ENCODE peak calls at places on chromosomes 5 and 9, in six cellular contexts. One of them, this sample, is unnamed.

GRCh38 chr5:38383701-38384100 is 125.3 kb downstream of the EGFLAM start:
- DNase-seq in left ventricle myocardium inferior: no peak
- DNase-seq in PC-9: no peak
- DNase-seq in cardiac fibroblast: no peak
- DNase-seq in neuronal stem cell: no peak
- DNase-seq in right lobe of liver: no peak
- DNase-seq in this sample: no peak

GRCh38 chr5:59863777-59864176 is 29.7 kb downstream of the PDE4D start:
- DNase-seq in left ventricle myocardium inferior: no peak
- DNase-seq in PC-9: no peak
- DNase-seq in cardiac fibroblast: no peak
- DNase-seq in neuronal stem cell: no peak
- DNase-seq in right lobe of liver: no peak
- DNase-seq in this sample: no peak

GRCh38 chr9:38622083-38622674 is 1.8 kb upstream of the ANKRD18A start:
- DNase-seq in left ventricle myocardium inferior: no peak
- DNase-seq in PC-9: no peak
- DNase-seq in cardiac fibroblast: no peak
- DNase-seq in neuronal stem cell: peak
- DNase-seq in right lobe of liver: peak
- DNase-seq in this sample: peak

GRCh38 chr9:2014148-2014547 is 999 bp upstream of the SMARCA2 start:
- DNase-seq in left ventricle myocardium inferior: no peak
- DNase-seq in PC-9: no peak
- DNase-seq in cardiac fibroblast: peak
- DNase-seq in neuronal stem cell: no peak
- DNase-seq in right lobe of liver: no peak
- DNase-seq in this sample: no peak

GRCh38 chr9:119179701-119180100 is 189.5 kb downstream of the BRINP1 start:
- DNase-seq in left ventricle myocardium inferior: no peak
- DNase-seq in PC-9: no peak
- DNase-seq in cardiac fibroblast: no peak
- DNase-seq in neuronal stem cell: no peak
- DNase-seq in right lobe of liver: no peak
- DNase-seq in this sample: no peak

GRCh38 chr5:124264499-124264898 is 481.9 kb downstream of the ZNF608 start:
- DNase-seq in left ventricle myocardium inferior: no peak
- DNase-seq in PC-9: no peak
- DNase-seq in cardiac fibroblast: no peak
- DNase-seq in neuronal stem cell: no peak
- DNase-seq in right lobe of liver: no peak
- DNase-seq in this sample: no peak

GRCh38 chr5:165321912-165322311 is 1816.5 kb downstream of the MAT2B start:
- DNase-seq in left ventricle myocardium inferior: no peak
- DNase-seq in PC-9: no peak
- DNase-seq in cardiac fibroblast: peak
- DNase-seq in neuronal stem cell: no peak
- DNase-seq in right lobe of liver: no peak
- DNase-seq in this sample: no peak

GRCh38 chr9:121200346-121200745 is 1.3 kb downstream of the RAB14 start:
- DNase-seq in left ventricle myocardium inferior: no peak
- DNase-seq in PC-9: no peak
- DNase-seq in cardiac fibroblast: no peak
- DNase-seq in neuronal stem cell: no peak
- DNase-seq in right lobe of liver: no peak
- DNase-seq in this sample: no peak

GRCh38 chr9:75803130-75803529 is 87.3 kb upstream of the PCSK5 start:
- DNase-seq in left ventricle myocardium inferior: no peak
- DNase-seq in PC-9: no peak
- DNase-seq in cardiac fibroblast: peak
- DNase-seq in neuronal stem cell: no peak
- DNase-seq in right lobe of liver: no peak
- DNase-seq in this sample: no peak

GRCh38 chr5:132674671-132675506 is 1.1 kb downstream of the IL4 start:
- DNase-seq in left ventricle myocardium inferior: no peak
- DNase-seq in PC-9: peak
- DNase-seq in cardiac fibroblast: peak
- DNase-seq in neuronal stem cell: no peak
- DNase-seq in right lobe of liver: no peak
- DNase-seq in this sample: no peak

GRCh38 chr9:100601216-100601615 is 23.3 kb downstream of the CAVIN4 start:
- DNase-seq in left ventricle myocardium inferior: no peak
- DNase-seq in PC-9: peak
- DNase-seq in cardiac fibroblast: peak
- DNase-seq in neuronal stem cell: no peak
- DNase-seq in right lobe of liver: peak
- DNase-seq in this sample: peak

GRCh38 chr5:74367241-74367733 is 273.2 kb downstream of the ENC1 start:
- DNase-seq in left ventricle myocardium inferior: peak
- DNase-seq in PC-9: no peak
- DNase-seq in cardiac fibroblast: no peak
- DNase-seq in neuronal stem cell: no peak
- DNase-seq in right lobe of liver: no peak
- DNase-seq in this sample: no peak

GRCh38 chr5:115685966-115686691 is 60.3 kb upstream of the TMED7 start:
- DNase-seq in left ventricle myocardium inferior: no peak
- DNase-seq in PC-9: no peak
- DNase-seq in cardiac fibroblast: peak
- DNase-seq in neuronal stem cell: no peak
- DNase-seq in right lobe of liver: no peak
- DNase-seq in this sample: peak

GRCh38 chr9:108053555-108054061 is 564.0 kb upstream of the KLF4 start:
- DNase-seq in left ventricle myocardium inferior: peak
- DNase-seq in PC-9: no peak
- DNase-seq in cardiac fibroblast: peak
- DNase-seq in neuronal stem cell: no peak
- DNase-seq in right lobe of liver: peak
- DNase-seq in this sample: peak

GRCh38 chr5:92841604-92842155 is 739.3 kb downstream of the NR2F1-AS1 start:
- DNase-seq in left ventricle myocardium inferior: no peak
- DNase-seq in PC-9: no peak
- DNase-seq in cardiac fibroblast: no peak
- DNase-seq in neuronal stem cell: no peak
- DNase-seq in right lobe of liver: no peak
- DNase-seq in this sample: no peak

GRCh38 chr5:98016771-98017170 is 756.7 kb upstream of the RGMB start:
- DNase-seq in left ventricle myocardium inferior: no peak
- DNase-seq in PC-9: no peak
- DNase-seq in cardiac fibroblast: peak
- DNase-seq in neuronal stem cell: no peak
- DNase-seq in right lobe of liver: no peak
- DNase-seq in this sample: no peak

GRCh38 chr5:66080664-66081063 is 63.4 kb upstream of the SREK1 start:
- DNase-seq in left ventricle myocardium inferior: no peak
- DNase-seq in PC-9: no peak
- DNase-seq in cardiac fibroblast: peak
- DNase-seq in neuronal stem cell: no peak
- DNase-seq in right lobe of liver: no peak
- DNase-seq in this sample: no peak

GRCh38 chr5:135434591-135435466 is 12.3 kb downstream of the DCANP1 start:
- DNase-seq in left ventricle myocardium inferior: no peak
- DNase-seq in PC-9: no peak
- DNase-seq in cardiac fibroblast: no peak
- DNase-seq in neuronal stem cell: no peak
- DNase-seq in right lobe of liver: no peak
- DNase-seq in this sample: no peak

GRCh38 chr5:61766141-61766540 is 434.1 kb downstream of the ZSWIM6 start:
- DNase-seq in left ventricle myocardium inferior: no peak
- DNase-seq in PC-9: no peak
- DNase-seq in cardiac fibroblast: no peak
- DNase-seq in neuronal stem cell: no peak
- DNase-seq in right lobe of liver: no peak
- DNase-seq in this sample: no peak

GRCh38 chr9:114677418-114677817 is 4.6 kb downstream of the TEX48 start:
- DNase-seq in left ventricle myocardium inferior: no peak
- DNase-seq in PC-9: peak
- DNase-seq in cardiac fibroblast: peak
- DNase-seq in neuronal stem cell: no peak
- DNase-seq in right lobe of liver: no peak
- DNase-seq in this sample: peak

GRCh38 chr5:130227699-130228098 is 323.4 kb downstream of the CHSY3 start:
- DNase-seq in left ventricle myocardium inferior: no peak
- DNase-seq in PC-9: no peak
- DNase-seq in cardiac fibroblast: no peak
- DNase-seq in neuronal stem cell: no peak
- DNase-seq in right lobe of liver: no peak
- DNase-seq in this sample: no peak

GRCh38 chr5:113147088-113147487 is 170.5 kb downstream of the DCP2 start:
- DNase-seq in left ventricle myocardium inferior: no peak
- DNase-seq in PC-9: no peak
- DNase-seq in cardiac fibroblast: peak
- DNase-seq in neuronal stem cell: no peak
- DNase-seq in right lobe of liver: no peak
- DNase-seq in this sample: peak

DNA sequence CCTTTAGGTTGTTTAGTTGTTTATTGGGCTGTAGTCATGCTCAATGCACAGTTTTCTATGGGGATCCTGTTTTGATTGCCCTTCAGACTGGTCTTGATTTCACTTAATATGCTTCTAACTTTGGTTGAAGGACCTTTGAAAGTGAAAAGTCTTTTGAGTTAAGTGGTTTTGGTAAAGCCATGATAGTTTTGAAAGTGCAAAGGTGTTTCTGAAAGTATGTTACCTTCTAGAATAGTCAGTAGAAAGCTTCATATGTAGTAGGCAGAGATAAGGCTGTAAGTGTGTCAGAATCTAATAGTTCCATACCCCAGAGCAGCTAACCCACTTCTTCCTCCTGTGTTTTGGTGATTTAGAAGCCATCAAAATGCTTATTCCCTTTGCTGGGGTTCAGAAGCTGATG is 46.1 kb downstream of the RASGRF2 start:
- DNase-seq in left ventricle myocardium inferior: no peak
- DNase-seq in PC-9: no peak
- DNase-seq in cardiac fibroblast: no peak
- DNase-seq in neuronal stem cell: no peak
- DNase-seq in right lobe of liver: no peak
- DNase-seq in this sample: no peak
- H3K4me3 ChIP-seq in left ventricle myocardium inferior: no peak
- H3K4me3 ChIP-seq in PC-9: no peak
- H3K4me3 ChIP-seq in cardiac fibroblast: no peak
- H3K4me3 ChIP-seq in neuronal stem cell: no peak
- H3K4me3 ChIP-seq in right lobe of liver: no peak
- H3K4me3 ChIP-seq in this sample: no peak

DNA sequence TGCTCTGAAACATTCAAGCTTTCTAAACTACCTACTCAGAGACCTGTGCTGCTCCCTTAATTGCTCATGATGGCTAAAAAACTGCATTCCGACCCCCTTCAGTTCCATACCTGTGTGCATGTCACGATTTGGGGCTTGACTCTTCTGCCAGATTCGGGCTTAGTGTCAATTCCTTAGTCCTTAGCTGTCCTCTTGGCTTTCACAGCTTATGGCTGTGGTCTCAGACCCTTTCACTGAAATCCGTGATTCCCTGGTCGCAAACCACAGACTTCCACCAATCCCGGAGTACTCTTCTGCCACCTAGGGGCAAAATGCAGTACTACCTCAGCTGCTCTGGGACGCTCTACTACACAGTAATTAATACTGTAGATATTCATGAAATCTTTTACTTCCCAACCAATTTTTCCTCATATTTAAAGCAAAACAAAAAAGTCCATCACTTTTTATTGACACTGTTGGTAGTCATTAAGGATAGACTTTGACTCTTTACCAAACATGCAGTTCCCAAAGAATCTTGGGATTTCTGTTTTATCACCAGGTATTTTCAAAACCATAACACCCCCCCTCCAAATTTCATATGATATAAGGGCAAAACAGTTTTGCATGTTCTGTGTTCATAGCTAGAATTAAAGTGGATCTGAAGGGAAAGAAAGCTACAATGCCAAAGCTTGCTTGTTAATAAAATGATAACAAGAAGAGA is 617.4 kb downstream of the SLCO4C1 start:
- DNase-seq in left ventricle myocardium inferior: peak
- DNase-seq in PC-9: peak
- DNase-seq in cardiac fibroblast: peak
- DNase-seq in neuronal stem cell: peak
- DNase-seq in right lobe of liver: peak
- DNase-seq in this sample: peak
- H3K4me3 ChIP-seq in left ventricle myocardium inferior: no peak
- H3K4me3 ChIP-seq in PC-9: no peak
- H3K4me3 ChIP-seq in cardiac fibroblast: no peak
- H3K4me3 ChIP-seq in neuronal stem cell: no peak
- H3K4me3 ChIP-seq in right lobe of liver: no peak
- H3K4me3 ChIP-seq in this sample: no peak

DNA sequence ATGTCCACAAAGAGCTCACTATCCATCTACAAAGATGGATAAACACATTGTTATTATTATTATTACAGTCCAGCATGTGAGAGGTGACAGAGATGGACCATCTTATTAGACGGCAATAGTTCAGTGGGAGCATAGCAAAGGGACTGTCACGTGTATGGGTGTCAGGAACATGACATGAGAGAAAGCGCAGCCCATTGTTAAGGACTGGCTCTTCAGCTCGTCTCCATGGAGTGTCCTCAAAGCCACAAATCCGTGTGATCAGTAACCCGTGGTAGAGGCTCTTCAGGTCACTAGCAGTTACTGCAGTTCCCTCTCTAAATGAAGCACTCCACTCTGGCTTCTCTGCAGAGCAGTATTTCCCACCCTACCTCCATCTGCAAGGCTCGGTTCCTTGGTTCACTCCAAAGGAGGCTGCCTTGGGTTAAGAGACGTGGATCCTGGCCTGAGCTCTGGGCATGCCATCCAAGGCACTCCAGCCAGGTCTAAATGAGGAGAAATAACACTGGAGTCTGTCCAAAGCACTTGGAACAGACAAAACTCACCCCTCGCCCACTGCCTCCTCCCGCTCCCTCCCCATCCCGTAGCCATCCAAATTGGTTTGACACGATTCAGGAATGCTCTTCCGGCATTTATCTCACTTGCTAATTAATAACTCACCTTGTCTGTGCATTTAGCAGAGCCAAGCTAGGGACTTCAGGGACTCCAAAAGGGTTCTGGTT is 122.3 kb upstream of the WWC1 start:
- DNase-seq in left ventricle myocardium inferior: no peak
- DNase-seq in PC-9: no peak
- DNase-seq in cardiac fibroblast: no peak
- DNase-seq in neuronal stem cell: no peak
- DNase-seq in right lobe of liver: no peak
- DNase-seq in this sample: no peak
- H3K4me3 ChIP-seq in left ventricle myocardium inferior: no peak
- H3K4me3 ChIP-seq in PC-9: no peak
- H3K4me3 ChIP-seq in cardiac fibroblast: no peak
- H3K4me3 ChIP-seq in neuronal stem cell: no peak
- H3K4me3 ChIP-seq in right lobe of liver: no peak
- H3K4me3 ChIP-seq in this sample: no peak

GRCh38 chr9:136328622-136329041 is 1.3 kb downstream of the GPSM1 start:
- DNase-seq in left ventricle myocardium inferior: no peak
- DNase-seq in PC-9: no peak
- DNase-seq in cardiac fibroblast: peak
- DNase-seq in neuronal stem cell: no peak
- DNase-seq in right lobe of liver: no peak
- DNase-seq in this sample: no peak

GRCh38 chr9:136328011-136328621 is 777 bp downstream of the GPSM1 start:
- DNase-seq in left ventricle myocardium inferior: no peak
- DNase-seq in PC-9: peak
- DNase-seq in cardiac fibroblast: no peak
- DNase-seq in neuronal stem cell: no peak
- DNase-seq in right lobe of liver: no peak
- DNase-seq in this sample: no peak

GRCh38 chr9:136330406-136330990 is 3.2 kb downstream of the GPSM1 start:
- DNase-seq in left ventricle myocardium inferior: no peak
- DNase-seq in PC-9: no peak
- DNase-seq in cardiac fibroblast: no peak
- DNase-seq in neuronal stem cell: no peak
- DNase-seq in right lobe of liver: no peak
- DNase-seq in this sample: no peak

GRCh38 chr9:136329636-136330405 is 2.5 kb downstream of the GPSM1 start:
- DNase-seq in left ventricle myocardium inferior: no peak
- DNase-seq in PC-9: no peak
- DNase-seq in cardiac fibroblast: no peak
- DNase-seq in neuronal stem cell: no peak
- DNase-seq in right lobe of liver: no peak
- DNase-seq in this sample: no peak

GRCh38 chr9:136329211-136329627 is 1.9 kb downstream of the GPSM1 start:
- DNase-seq in left ventricle myocardium inferior: no peak
- DNase-seq in PC-9: no peak
- DNase-seq in cardiac fibroblast: no peak
- DNase-seq in neuronal stem cell: no peak
- DNase-seq in right lobe of liver: no peak
- DNase-seq in this sample: no peak
- H3K4me3 ChIP-seq in left ventricle myocardium inferior: peak
- H3K4me3 ChIP-seq in PC-9: no peak
- H3K4me3 ChIP-seq in cardiac fibroblast: peak
- H3K4me3 ChIP-seq in neuronal stem cell: peak
- H3K4me3 ChIP-seq in right lobe of liver: no peak
- H3K4me3 ChIP-seq in this sample: no peak

This sample was measured in adrenal gland.